ENCODE peak calls at places on chromosome 20, in four cellular contexts. One of them, this sample, is unnamed. For H3K4me1 and H3K36me3, the result is how much of the 10 kb centered on the place peaks cover.

GRCh38 chr20:34437330-34437986 is 74.4 kb downstream of the ITCH start:
- DNase-seq in heart right ventricle: no peak
- DNase-seq in aorta: no peak
- DNase-seq in psoas muscle: no peak
- DNase-seq in this sample: no peak

GRCh38 chr20:33675127-33675954 is 1.1 kb upstream of the NECAB3 start:
- DNase-seq in heart right ventricle: no peak
- DNase-seq in aorta: no peak
- DNase-seq in psoas muscle: peak
- DNase-seq in this sample: peak

GRCh38 chr20:46343358-46344357 is 35.4 kb upstream of the CDH22 start:
- DNase-seq in heart right ventricle: no peak
- DNase-seq in aorta: no peak
- DNase-seq in psoas muscle: no peak
- DNase-seq in this sample: no peak

GRCh38 chr20:21191839-21192238 is 66.0 kb downstream of the KIZ start:
- DNase-seq in heart right ventricle: no peak
- DNase-seq in aorta: no peak
- DNase-seq in psoas muscle: no peak
- DNase-seq in this sample: no peak

GRCh38 chr20:61220131-61220530 is 31.9 kb upstream of the CDH4 start:
- DNase-seq in heart right ventricle: no peak
- DNase-seq in aorta: no peak
- DNase-seq in psoas muscle: no peak
- DNase-seq in this sample: no peak

GRCh38 chr20:41180599-41181333 is 43.4 kb downstream of the PLCG1 start:
- DNase-seq in heart right ventricle: no peak
- DNase-seq in aorta: no peak
- DNase-seq in psoas muscle: no peak
- DNase-seq in this sample: peak

GRCh38 chr20:1324598-1325172 is 4.3 kb downstream of the SDCBP2 start:
- DNase-seq in heart right ventricle: no peak
- DNase-seq in aorta: no peak
- DNase-seq in psoas muscle: no peak
- DNase-seq in this sample: no peak

GRCh38 chr20:51365670-51366069 is 176.8 kb downstream of the NFATC2 start:
- DNase-seq in heart right ventricle: no peak
- DNase-seq in aorta: peak
- DNase-seq in psoas muscle: no peak
- DNase-seq in this sample: no peak

GRCh38 chr20:15113374-15113773 is 776.0 kb upstream of the FLRT3 start:
- DNase-seq in heart right ventricle: no peak
- DNase-seq in aorta: no peak
- DNase-seq in psoas muscle: no peak
- DNase-seq in this sample: no peak

GRCh38 chr20:41632896-41633295 is 14.7 kb upstream of the CHD6 start:
- DNase-seq in heart right ventricle: no peak
- DNase-seq in aorta: no peak
- DNase-seq in psoas muscle: no peak
- DNase-seq in this sample: no peak

GRCh38 chr20:3470208-3470626 is 601 bp upstream of the ATRN start:
- DNase-seq in heart right ventricle: no peak
- DNase-seq in aorta: no peak
- DNase-seq in psoas muscle: no peak
- DNase-seq in this sample: no peak

GRCh38 chr20:32203556-32204484 is 3.7 kb downstream of the PLAGL2 start:
- DNase-seq in heart right ventricle: no peak
- DNase-seq in aorta: no peak
- DNase-seq in psoas muscle: no peak
- DNase-seq in this sample: no peak

GRCh38 chr20:32204485-32205115 is 2.9 kb downstream of the PLAGL2 start:
- DNase-seq in heart right ventricle: no peak
- DNase-seq in aorta: no peak
- DNase-seq in psoas muscle: no peak
- DNase-seq in this sample: no peak

GRCh38 chr20:32201296-32201976 is 6.1 kb downstream of the PLAGL2 start:
- DNase-seq in heart right ventricle: no peak
- DNase-seq in aorta: no peak
- DNase-seq in psoas muscle: no peak
- DNase-seq in this sample: no peak

GRCh38 chr20:32199006-32199405 is 8.5 kb downstream of the PLAGL2 start:
- DNase-seq in heart right ventricle: no peak
- DNase-seq in aorta: no peak
- DNase-seq in psoas muscle: no peak
- DNase-seq in this sample: no peak

DNA sequence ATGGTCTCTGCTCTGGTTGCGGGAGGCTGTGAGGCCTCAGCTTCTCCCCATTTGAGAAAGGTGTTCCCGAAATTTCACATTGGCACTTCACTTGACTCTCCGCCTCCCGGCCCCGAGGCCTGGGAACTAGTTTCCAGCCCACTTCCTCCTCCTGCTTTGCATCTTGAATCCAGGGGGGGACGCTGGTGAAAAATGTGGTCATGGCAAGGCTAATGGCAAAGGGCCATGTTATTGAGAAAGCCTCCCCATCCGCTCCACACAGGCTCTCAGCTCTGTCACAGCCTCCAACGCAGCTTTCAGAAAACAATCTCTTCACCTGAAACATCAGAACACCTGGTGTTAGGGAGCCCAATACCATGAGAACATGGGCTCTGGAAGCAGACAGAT is 5.6 kb downstream of the PLAGL2 start:
- DNase-seq in heart right ventricle: no peak
- DNase-seq in aorta: no peak
- DNase-seq in psoas muscle: no peak
- DNase-seq in this sample: no peak
- H3K4me1 ChIP-seq in heart right ventricle: under half
- H3K4me1 ChIP-seq in aorta: under half
- H3K4me1 ChIP-seq in psoas muscle: half or more
- H3K4me1 ChIP-seq in this sample: under half

DNA sequence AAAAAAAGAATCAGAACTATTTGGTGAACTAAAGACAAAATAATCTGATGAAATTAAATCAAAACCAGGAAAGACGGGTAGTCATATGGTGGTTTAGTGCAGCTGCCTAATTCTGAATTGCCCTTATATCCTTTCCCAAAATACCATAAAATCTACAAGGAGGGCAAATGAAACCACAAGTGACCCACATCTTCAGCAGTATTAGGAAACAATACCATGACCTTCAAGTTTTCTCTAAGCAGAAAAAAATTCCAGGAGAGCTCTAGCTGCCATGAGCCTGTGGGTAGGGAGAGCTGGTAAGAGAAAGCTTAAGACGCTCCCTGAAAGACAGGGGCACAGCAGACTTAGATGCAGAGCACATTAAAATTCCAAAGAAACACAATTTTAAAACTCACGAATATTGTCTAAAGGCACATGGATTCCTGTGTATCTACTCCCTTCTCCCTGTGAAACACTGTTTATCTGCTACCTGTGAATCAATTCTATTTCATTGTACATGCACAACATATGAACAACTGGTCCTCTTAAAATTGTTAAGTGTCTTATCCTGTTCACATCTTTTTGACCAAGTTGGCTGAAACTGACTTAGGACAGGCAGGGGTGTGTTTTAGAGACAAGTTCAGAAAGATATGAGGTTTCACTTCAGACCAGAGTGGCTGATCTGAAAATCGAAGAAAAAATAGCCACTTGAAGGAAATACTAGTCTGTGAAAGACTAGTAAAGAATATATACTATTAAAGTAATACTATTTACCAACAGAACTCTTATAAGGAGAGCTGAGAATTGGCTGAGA is 153.6 kb upstream of the SHLD1 start:
- DNase-seq in heart right ventricle: no peak
- DNase-seq in aorta: no peak
- DNase-seq in psoas muscle: no peak
- DNase-seq in this sample: no peak
- H3K36me3 ChIP-seq in heart right ventricle: half or more
- H3K36me3 ChIP-seq in aorta: under half
- H3K36me3 ChIP-seq in psoas muscle: half or more
- H3K36me3 ChIP-seq in this sample: under half

GRCh38 chr20:37344506-37345338 is 1.2 kb upstream of the SRC start:
- DNase-seq in heart right ventricle: no peak
- DNase-seq in aorta: no peak
- DNase-seq in psoas muscle: no peak
- DNase-seq in this sample: peak
- H3K4me3 ChIP-seq in heart right ventricle: no peak
- H3K4me3 ChIP-seq in aorta: no peak
- H3K4me3 ChIP-seq in psoas muscle: no peak
- H3K4me3 ChIP-seq in this sample: no peak

DNA sequence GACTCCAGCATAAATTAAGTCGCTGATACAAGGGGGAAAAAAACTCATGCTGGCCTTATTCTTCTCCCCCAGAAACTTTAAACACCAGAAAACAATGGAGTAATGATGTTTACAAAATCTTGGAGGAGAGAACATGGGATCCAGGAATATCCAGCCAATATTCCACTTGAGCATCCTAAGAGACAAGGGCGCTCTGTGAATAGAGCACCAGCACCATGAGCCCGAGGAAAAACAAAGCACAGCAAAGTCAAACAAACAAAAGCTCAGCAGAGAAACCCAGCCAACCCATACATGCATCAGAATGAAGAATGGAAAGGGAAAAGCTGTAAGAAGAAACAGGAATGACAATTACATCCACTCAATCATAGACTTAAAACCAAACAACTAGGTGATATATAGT is 4.6 kb upstream of the NAA20 start:
- DNase-seq in heart right ventricle: no peak
- DNase-seq in aorta: no peak
- DNase-seq in psoas muscle: no peak
- DNase-seq in this sample: no peak
- H3K4me1 ChIP-seq in heart right ventricle: under half
- H3K4me1 ChIP-seq in aorta: under half
- H3K4me1 ChIP-seq in psoas muscle: under half
- H3K4me1 ChIP-seq in this sample: under half

GRCh38 chr20:36521526-36521925 is 19.8 kb upstream of the MYL9 start:
- DNase-seq in heart right ventricle: no peak
- DNase-seq in aorta: no peak
- DNase-seq in psoas muscle: no peak
- DNase-seq in this sample: no peak
- H3K36me3 ChIP-seq in heart right ventricle: half or more
- H3K36me3 ChIP-seq in aorta: under half
- H3K36me3 ChIP-seq in psoas muscle: half or more
- H3K36me3 ChIP-seq in this sample: under half

GRCh38 chr20:6766433-6766832 is 1.1 kb upstream of the BMP2 start:
- DNase-seq in heart right ventricle: no peak
- DNase-seq in aorta: no peak
- DNase-seq in psoas muscle: no peak
- DNase-seq in this sample: peak

GRCh38 chr20:6765469-6766058 is 1.9 kb upstream of the BMP2 start:
- DNase-seq in heart right ventricle: no peak
- DNase-seq in aorta: no peak
- DNase-seq in psoas muscle: no peak
- DNase-seq in this sample: peak

GRCh38 chr20:6768228-6769185 is 1.0 kb downstream of the BMP2 start:
- DNase-seq in heart right ventricle: peak
- DNase-seq in aorta: peak
- DNase-seq in psoas muscle: peak
- DNase-seq in this sample: peak

GRCh38 chr20:6767536-6768227 is at the start of gene BMP2:
- DNase-seq in heart right ventricle: peak
- DNase-seq in aorta: peak
- DNase-seq in psoas muscle: peak
- DNase-seq in this sample: peak

GRCh38 chr20:6767166-6767535 is 335 bp upstream of the BMP2 start:
- DNase-seq in heart right ventricle: no peak
- DNase-seq in aorta: no peak
- DNase-seq in psoas muscle: no peak
- DNase-seq in this sample: no peak
- H3K4me3 ChIP-seq in heart right ventricle: peak
- H3K4me3 ChIP-seq in aorta: peak
- H3K4me3 ChIP-seq in psoas muscle: peak
- H3K4me3 ChIP-seq in this sample: peak

DNA sequence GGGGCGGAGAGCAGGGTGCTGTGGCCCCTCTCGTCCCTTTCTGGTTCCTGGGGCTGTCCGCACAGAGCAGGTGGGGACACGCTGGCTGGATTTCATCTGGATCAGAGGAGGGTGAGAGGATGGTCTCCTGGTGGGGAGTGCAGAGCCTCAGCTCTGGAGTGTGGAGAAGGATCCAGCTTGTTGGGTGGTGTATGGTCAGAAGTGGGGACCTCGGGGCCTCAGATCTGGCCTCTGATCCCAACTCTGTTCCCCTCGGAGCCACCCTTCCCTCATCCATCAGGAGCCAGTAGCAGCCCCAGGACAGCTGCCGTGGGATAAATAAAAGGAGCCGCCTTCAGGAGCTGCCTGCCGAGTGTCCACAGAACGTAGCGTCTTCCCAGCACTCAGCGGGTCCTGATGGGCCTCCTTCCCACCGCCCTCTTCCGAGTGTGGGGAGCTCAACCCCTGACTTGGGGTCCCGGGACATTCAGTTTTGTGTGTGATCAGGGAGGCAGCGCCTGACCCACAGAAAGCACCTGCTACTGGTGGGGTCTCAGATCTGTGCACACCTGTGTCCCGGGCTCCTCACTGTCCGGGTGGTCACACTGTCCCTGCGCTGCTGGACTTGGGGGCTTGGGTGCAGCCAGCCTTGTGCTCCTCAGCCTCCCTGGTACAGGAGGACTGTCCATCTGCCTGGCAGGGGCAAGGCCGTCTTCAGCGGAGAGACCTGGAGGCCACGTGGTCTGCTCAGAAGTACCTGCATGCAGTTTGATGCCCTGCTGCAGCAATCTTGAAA is 25.4 kb upstream of the BHLHE23 start:
- DNase-seq in heart right ventricle: peak
- DNase-seq in aorta: peak
- DNase-seq in psoas muscle: peak
- DNase-seq in this sample: peak
- H3K4me1 ChIP-seq in heart right ventricle: under half
- H3K4me1 ChIP-seq in aorta: under half
- H3K4me1 ChIP-seq in psoas muscle: under half
- H3K4me1 ChIP-seq in this sample: under half

This sample was measured in mucosa of descending colon.